ENCODE peak calls at places on chromosomes 2 and 18, in five cellular contexts. Z is A673, L is HCT116, Y is astrocyte, I is PC-3. V is an unnamed sample. For H3K27me3 and H3K4me1, the result is how much of the 10 kb centered on the place peaks cover.

GRCh38 chr18:68509902-68510301 is 205.0 kb downstream of the TMX3 start:
- DNase-seq in L (no peak), Z (no peak), Y (no peak), I (no peak), V (no peak)

GRCh38 chr2:158414538-158414937 is 42.0 kb downstream of the CCDC148 start:
- DNase-seq in Y (peak), I (no peak), L (no peak), Z (no peak), V (no peak)

GRCh38 chr18:49874238-49874637 is 60.9 kb upstream of the ACAA2 start:
- DNase-seq in L (no peak), Z (no peak), Y (no peak), I (no peak), V (no peak)

GRCh38 chr2:24456610-24457556 is 34.2 kb upstream of the NCOA1 start:
- DNase-seq in Z (peak), I (peak), Y (peak), L (peak), V (no peak)

GRCh38 chr2:225510794-225511193 is 111.3 kb downstream of the NYAP2 start:
- DNase-seq in I (no peak), Z (no peak), L (no peak), Y (no peak), V (no peak)

GRCh38 chr2:186569906-186570305 is 19.9 kb upstream of the ITGAV start:
- DNase-seq in L (no peak), I (no peak), Y (peak), Z (no peak), V (peak)

GRCh38 chr18:63319383-63320040 is at the start of gene BCL2:
- DNase-seq in L (no peak), Y (peak), I (peak), Z (peak), V (peak)

GRCh38 chr2:70340921-70341765 is 39.3 kb upstream of the FAM136A start:
- DNase-seq in L (peak), Z (peak), I (peak), Y (peak), V (peak)

GRCh38 chr18:49857708-49858107 is 44.4 kb upstream of the ACAA2 start:
- DNase-seq in L (no peak), I (no peak), Y (no peak), Z (no peak), V (no peak)

GRCh38 chr2:74947703-74948102 is 10.7 kb upstream of the POLE4 start:
- DNase-seq in Z (peak), I (no peak), L (no peak), Y (no peak), V (no peak)

GRCh38 chr2:96120991-96121390 is 4.6 kb upstream of the ADRA2B start:
- DNase-seq in Z (no peak), I (no peak), Y (no peak), L (no peak), V (no peak)
- H3K27me3 ChIP-seq in Z (under half), I (under half), Y (under half), L (under half), V (under half)

GRCh38 chr2:143151111-143151752 is 22.0 kb downstream of the ARHGAP15 start:
- DNase-seq in Z (no peak), L (no peak), Y (no peak), I (no peak), V (no peak)

GRCh38 chr2:143148757-143149156 is 19.5 kb downstream of the ARHGAP15 start:
- DNase-seq in Y (no peak), L (no peak), I (no peak), Z (no peak), V (no peak)

GRCh38 chr2:143150287-143150686 is 21.1 kb downstream of the ARHGAP15 start:
- DNase-seq in I (no peak), Y (no peak), Z (no peak), L (no peak), V (no peak)

GRCh38 chr2:143152219-143152618 is 23.0 kb downstream of the ARHGAP15 start:
- DNase-seq in L (no peak), I (no peak), Z (no peak), Y (no peak), V (no peak)

GRCh38 chr2:143152652-143153051 is 23.4 kb downstream of the ARHGAP15 start:
- DNase-seq in Z (no peak), Y (no peak), L (no peak), I (no peak), V (no peak)
- H3K4me1 ChIP-seq in Z (under half), Y (under half), L (under half), I (under half), V (under half)

DNA sequence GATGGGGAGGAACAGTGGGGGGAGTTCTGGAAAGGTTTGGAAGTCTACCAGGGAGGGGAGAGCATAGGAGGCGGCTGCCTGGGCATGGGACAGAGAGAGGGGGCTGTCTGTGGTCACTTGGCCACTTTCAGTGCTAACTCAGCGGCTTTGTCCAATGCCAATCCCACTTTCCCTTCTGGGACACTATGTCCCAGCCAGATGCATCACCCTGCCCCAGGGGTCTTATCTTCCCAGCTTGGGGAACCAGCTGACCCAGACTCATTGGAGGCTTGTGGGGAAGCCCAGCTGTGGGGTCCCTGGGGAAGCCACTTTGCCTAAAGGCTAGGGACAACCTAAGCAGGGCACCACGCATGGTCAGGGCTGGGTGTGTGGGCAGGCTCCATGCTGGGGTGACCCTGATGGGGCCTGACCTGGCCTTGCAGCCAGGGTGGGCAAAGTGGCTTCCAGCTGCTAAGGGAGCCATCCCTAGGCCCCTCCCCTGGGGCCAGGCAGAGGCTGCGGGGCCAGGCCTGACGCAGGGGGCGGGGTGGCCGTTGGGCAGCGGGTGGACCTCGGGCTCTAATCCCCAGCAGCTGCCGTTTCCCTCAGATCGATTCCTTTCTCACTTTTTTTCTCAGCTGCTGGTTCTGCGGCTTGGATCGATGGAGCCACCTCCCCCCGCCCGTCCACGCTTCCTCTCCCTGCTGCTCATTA is 1.6 kb upstream of the ASIC4 start:
- DNase-seq in Y (no peak), L (no peak), Z (no peak), I (no peak), V (no peak)
- H3K4me3 ChIP-seq in Y (no peak), L (no peak), Z (no peak), I (no peak), V (no peak)

GRCh38 chr2:126774290-126774689 is 118.3 kb downstream of the GYPC start:
- DNase-seq in L (no peak), Y (no peak), I (no peak), Z (no peak), V (no peak)
- H3K27me3 ChIP-seq in L (under half), Y (under half), I (under half), Z (under half), V (under half)

GRCh38 chr2:43129676-43130547 is 96.5 kb downstream of the ZFP36L2 start:
- DNase-seq in Y (peak), I (no peak), L (no peak), Z (no peak), V (no peak)
- H3K4me1 ChIP-seq in Y (under half), I (under half), L (under half), Z (under half), V (under half)

GRCh38 chr2:18218160-18218933 is 339.9 kb downstream of the KCNS3 start:
- DNase-seq in I (no peak), Y (no peak), Z (no peak), L (no peak), V (no peak)

GRCh38 chr2:18213986-18214385 is 335.5 kb downstream of the KCNS3 start:
- DNase-seq in I (no peak), Z (no peak), Y (no peak), L (no peak), V (no peak)

GRCh38 chr2:18209934-18210639 is 331.6 kb downstream of the KCNS3 start:
- DNase-seq in Z (peak), I (peak), L (no peak), Y (peak), V (peak)

GRCh38 chr2:18219676-18220075 is 340.8 kb downstream of the RDH14 start:
- DNase-seq in L (no peak), I (no peak), Y (no peak), Z (no peak), V (no peak)

GRCh38 chr2:18214936-18215335 is 336.5 kb downstream of the KCNS3 start:
- DNase-seq in L (no peak), Y (peak), Z (no peak), I (peak), V (no peak)
- H3K4me3 ChIP-seq in L (no peak), Y (no peak), Z (no peak), I (no peak), V (no peak)

GRCh38 chr2:65388626-65389390 is 43.6 kb downstream of the SPRED2 start:
- DNase-seq in Y (no peak), I (no peak), L (no peak), Z (no peak), V (no peak)

GRCh38 chr2:65388051-65388531 is 44.3 kb downstream of the SPRED2 start:
- DNase-seq in Z (no peak), Y (no peak), I (no peak), L (no peak), V (no peak)

GRCh38 chr2:65390134-65390533 is 42.3 kb downstream of the SPRED2 start:
- DNase-seq in Y (no peak), Z (no peak), I (no peak), L (no peak), V (no peak)

GRCh38 chr2:65387017-65387416 is 45.4 kb downstream of the SPRED2 start:
- DNase-seq in Y (no peak), L (no peak), I (no peak), Z (no peak), V (no peak)

DNA sequence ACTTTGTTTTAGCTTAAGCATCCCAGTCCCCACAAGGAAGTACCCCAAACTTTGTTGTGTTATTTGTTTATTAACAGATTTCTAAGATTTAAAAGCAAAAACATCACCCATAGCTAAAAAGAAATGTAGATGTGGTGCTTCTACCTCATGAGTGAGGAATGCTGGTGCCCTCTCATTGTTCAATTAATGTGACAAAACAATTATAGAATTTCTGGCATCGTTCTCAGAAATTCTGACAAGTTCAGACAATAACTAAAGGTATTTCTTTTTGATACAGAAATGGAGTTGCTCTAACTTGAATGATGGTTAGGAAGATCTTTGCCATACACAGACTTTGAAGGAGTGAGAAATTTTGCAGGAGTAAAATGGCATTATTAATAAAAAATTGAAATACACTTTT is 42.9 kb downstream of the SPRED2 start:
- DNase-seq in Y (no peak), L (no peak), Z (no peak), I (no peak), V (no peak)
- H3K27me3 ChIP-seq in Y (under half), L (under half), Z (under half), I (under half), V (under half)

GRCh38 chr18:31510319-31510718 is 12.3 kb downstream of the DSG2 start:
- DNase-seq in I (peak), Y (peak), L (no peak), Z (no peak), V (no peak)
- H3K4me1 ChIP-seq in I (under half), Y (under half), L (half or more), Z (under half), V (under half)

DNA sequence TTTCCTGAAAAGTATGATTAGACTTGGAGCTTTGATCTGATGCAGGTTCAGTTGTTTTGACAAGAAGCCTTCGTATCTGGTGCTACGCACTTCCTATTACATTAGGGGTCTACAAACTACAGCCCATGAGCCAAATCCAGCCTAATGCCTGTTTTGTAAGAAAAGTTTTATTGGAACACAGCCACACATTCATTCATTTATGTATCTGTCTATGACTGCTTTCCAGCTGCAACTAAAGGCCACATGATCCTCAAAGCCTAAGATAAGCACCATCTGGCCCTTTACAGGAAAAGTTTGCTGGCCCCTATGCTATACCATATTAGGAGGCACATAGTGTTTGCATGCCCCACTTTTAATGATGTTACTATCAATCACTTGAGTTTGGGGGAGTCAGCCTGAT is 26.0 kb downstream of the EIF2AK3 start:
- DNase-seq in I (no peak), Y (peak), Z (no peak), L (no peak), V (peak)
- H3K4me3 ChIP-seq in I (no peak), Y (no peak), Z (no peak), L (no peak), V (no peak)

GRCh38 chr2:219510512-219511135 is 3.7 kb upstream of the ASIC4 start:
- DNase-seq in I (no peak), Z (no peak), Y (no peak), L (no peak), V (no peak)
- H3K27me3 ChIP-seq in I (under half), Z (under half), Y (under half), L (under half), V (under half)